ENCODE peak calls at places on chromosomes 3 and 15, in six cellular contexts. C, E, P, S, X and A are unnamed samples.

GRCh38 chr3:82050382-82050781 is 288.9 kb upstream of the GBE1 start:
- DNase-seq in C (no peak), E (no peak), P (no peak), S (no peak), X (no peak), A (no peak)

GRCh38 chr3:43923101-43923979 is 232.6 kb downstream of the ABHD5 start:
- DNase-seq in C (no peak), E (no peak), P (no peak), S (no peak), X (no peak), A (no peak)

GRCh38 chr15:96838088-96838487 is 507.6 kb downstream of the NR2F2 start:
- DNase-seq in C (peak; percentile 1), E (no peak), P (no peak), S (no peak), X (no peak), A (no peak)

GRCh38 chr3:38582316-38582715 is 67.2 kb downstream of the SCN5A start:
- DNase-seq in C (no peak), E (no peak), P (no peak), S (no peak), X (no peak), A (no peak)

GRCh38 chr15:70569718-70570231 is 193.6 kb downstream of the UACA start:
- DNase-seq in C (peak; percentile 66), E (no peak), P (no peak), S (no peak), X (no peak), A (no peak)

GRCh38 chr3:194323785-194324735 is 27.1 kb downstream of the CPN2 start:
- DNase-seq in C (peak; percentile 49), E (no peak), P (peak; percentile 96), S (no peak), X (no peak), A (no peak)

GRCh38 chr3:151145713-151146070 is 57.3 kb downstream of the GPR171 start:
- DNase-seq in C (no peak), E (no peak), P (no peak), S (no peak), X (no peak), A (no peak)

GRCh38 chr15:40755821-40756220 is 767 bp upstream of the RMDN3 start:
- DNase-seq in C (no peak), E (no peak), P (no peak), S (no peak), X (no peak), A (no peak)

GRCh38 chr3:37945803-37946530 is 44.6 kb upstream of the VILL start:
- DNase-seq in C (peak; percentile 55), E (no peak), P (peak; percentile 30), S (no peak), X (no peak), A (no peak)

GRCh38 chr3:132535575-132536441 is 61.3 kb upstream of the ACKR4 start:
- DNase-seq in C (peak; percentile 71), E (peak; percentile 22), P (peak; percentile 42), S (no peak), X (peak; percentile 75), A (peak; percentile 19)